ENCODE peak calls at places on chromosomes 3 and 15, in nine cellular contexts. One of them, this sample, is unnamed.

GRCh38 chr15:100224206-100225185 is 117.3 kb downstream of the ADAMTS17 start:
- DNase-seq in body of pancreas: no peak
- DNase-seq in fibroblast of mammary gland: no peak
- DNase-seq in progenitor cell of endocrine pancreas: no peak
- DNase-seq in hepatocyte: no peak
- DNase-seq in fibroblast of lung: peak
- DNase-seq in GM10248: no peak
- DNase-seq in HFFc6: no peak
- DNase-seq in adrenal gland: peak
- DNase-seq in this sample: no peak

GRCh38 chr3:154956815-154957214 is 123.3 kb upstream of the MME start:
- DNase-seq in body of pancreas: no peak
- DNase-seq in fibroblast of mammary gland: peak
- DNase-seq in progenitor cell of endocrine pancreas: no peak
- DNase-seq in hepatocyte: no peak
- DNase-seq in fibroblast of lung: no peak
- DNase-seq in GM10248: no peak
- DNase-seq in HFFc6: no peak
- DNase-seq in adrenal gland: no peak
- DNase-seq in this sample: no peak

GRCh38 chr15:56528136-56528535 is 63.2 kb upstream of the MNS1 start:
- DNase-seq in body of pancreas: no peak
- DNase-seq in fibroblast of mammary gland: peak
- DNase-seq in progenitor cell of endocrine pancreas: no peak
- DNase-seq in hepatocyte: no peak
- DNase-seq in fibroblast of lung: no peak
- DNase-seq in GM10248: no peak
- DNase-seq in HFFc6: no peak
- DNase-seq in adrenal gland: no peak
- DNase-seq in this sample: no peak

GRCh38 chr3:78430741-78431140 is 1337.1 kb downstream of the ROBO1 start:
- DNase-seq in body of pancreas: no peak
- DNase-seq in fibroblast of mammary gland: no peak
- DNase-seq in progenitor cell of endocrine pancreas: no peak
- DNase-seq in hepatocyte: no peak
- DNase-seq in fibroblast of lung: peak
- DNase-seq in GM10248: no peak
- DNase-seq in HFFc6: no peak
- DNase-seq in adrenal gland: no peak
- DNase-seq in this sample: no peak

GRCh38 chr3:146162561-146162960 is 1.6 kb upstream of the PLOD2 start:
- DNase-seq in body of pancreas: peak
- DNase-seq in fibroblast of mammary gland: peak
- DNase-seq in progenitor cell of endocrine pancreas: no peak
- DNase-seq in hepatocyte: no peak
- DNase-seq in fibroblast of lung: no peak
- DNase-seq in GM10248: no peak
- DNase-seq in HFFc6: no peak
- DNase-seq in adrenal gland: no peak
- DNase-seq in this sample: no peak

GRCh38 chr3:46508850-46509591 is 11.2 kb downstream of the RTP3 start:
- DNase-seq in body of pancreas: no peak
- DNase-seq in fibroblast of mammary gland: no peak
- DNase-seq in progenitor cell of endocrine pancreas: no peak
- DNase-seq in hepatocyte: no peak
- DNase-seq in fibroblast of lung: no peak
- DNase-seq in GM10248: no peak
- DNase-seq in HFFc6: no peak
- DNase-seq in adrenal gland: no peak
- DNase-seq in this sample: no peak

GRCh38 chr15:65374831-65375401 is 2.9 kb downstream of the IGDCC3 start:
- DNase-seq in body of pancreas: no peak
- DNase-seq in fibroblast of mammary gland: no peak
- DNase-seq in progenitor cell of endocrine pancreas: no peak
- DNase-seq in hepatocyte: no peak
- DNase-seq in fibroblast of lung: peak
- DNase-seq in GM10248: no peak
- DNase-seq in HFFc6: peak
- DNase-seq in adrenal gland: no peak
- DNase-seq in this sample: no peak

GRCh38 chr3:14899993-14900618 is 47.3 kb upstream of the NR2C2 start:
- DNase-seq in body of pancreas: no peak
- DNase-seq in fibroblast of mammary gland: no peak
- DNase-seq in progenitor cell of endocrine pancreas: no peak
- DNase-seq in hepatocyte: peak
- DNase-seq in fibroblast of lung: no peak
- DNase-seq in GM10248: no peak
- DNase-seq in HFFc6: no peak
- DNase-seq in adrenal gland: no peak
- DNase-seq in this sample: no peak

GRCh38 chr3:45654344-45654934 is 34.8 kb upstream of the SACM1L start:
- DNase-seq in body of pancreas: no peak
- DNase-seq in fibroblast of mammary gland: no peak
- DNase-seq in progenitor cell of endocrine pancreas: no peak
- DNase-seq in hepatocyte: no peak
- DNase-seq in fibroblast of lung: no peak
- DNase-seq in GM10248: no peak
- DNase-seq in HFFc6: no peak
- DNase-seq in adrenal gland: peak
- DNase-seq in this sample: no peak

GRCh38 chr15:99495430-99496301 is 70.1 kb upstream of the MEF2A start:
- DNase-seq in body of pancreas: no peak
- DNase-seq in fibroblast of mammary gland: no peak
- DNase-seq in progenitor cell of endocrine pancreas: no peak
- DNase-seq in hepatocyte: peak
- DNase-seq in fibroblast of lung: no peak
- DNase-seq in GM10248: no peak
- DNase-seq in HFFc6: no peak
- DNase-seq in adrenal gland: no peak
- DNase-seq in this sample: no peak

GRCh38 chr3:149564079-149564478 is 89.6 kb downstream of the TM4SF4 start:
- DNase-seq in body of pancreas: no peak
- DNase-seq in fibroblast of mammary gland: no peak
- DNase-seq in progenitor cell of endocrine pancreas: no peak
- DNase-seq in hepatocyte: no peak
- DNase-seq in fibroblast of lung: peak
- DNase-seq in GM10248: no peak
- DNase-seq in HFFc6: peak
- DNase-seq in adrenal gland: no peak
- DNase-seq in this sample: no peak

GRCh38 chr3:154427685-154428291 is 2.2 kb downstream of the GPR149 start:
- DNase-seq in body of pancreas: no peak
- DNase-seq in fibroblast of mammary gland: no peak
- DNase-seq in progenitor cell of endocrine pancreas: no peak
- DNase-seq in hepatocyte: no peak
- DNase-seq in fibroblast of lung: no peak
- DNase-seq in GM10248: no peak
- DNase-seq in HFFc6: no peak
- DNase-seq in adrenal gland: no peak
- DNase-seq in this sample: no peak

GRCh38 chr3:23884481-23884880 is 32.3 kb downstream of the NKIRAS1 start:
- DNase-seq in body of pancreas: no peak
- DNase-seq in fibroblast of mammary gland: peak
- DNase-seq in progenitor cell of endocrine pancreas: no peak
- DNase-seq in hepatocyte: no peak
- DNase-seq in fibroblast of lung: no peak
- DNase-seq in GM10248: no peak
- DNase-seq in HFFc6: no peak
- DNase-seq in adrenal gland: no peak
- DNase-seq in this sample: no peak
- TF ChIP-seq CTCF in body of pancreas: no peak
- TF ChIP-seq CTCF in fibroblast of mammary gland: peak
- TF ChIP-seq CTCF in progenitor cell of endocrine pancreas: peak
- TF ChIP-seq CTCF in hepatocyte: peak
- TF ChIP-seq CTCF in fibroblast of lung: peak
- TF ChIP-seq CTCF in GM10248: no peak
- TF ChIP-seq CTCF in HFFc6: peak
- TF ChIP-seq CTCF in adrenal gland: no peak
- TF ChIP-seq CTCF in this sample: peak

GRCh38 chr3:3020209-3020608 is 90.0 kb downstream of the IL5RA start:
- DNase-seq in body of pancreas: no peak
- DNase-seq in fibroblast of mammary gland: no peak
- DNase-seq in progenitor cell of endocrine pancreas: no peak
- DNase-seq in hepatocyte: no peak
- DNase-seq in fibroblast of lung: no peak
- DNase-seq in GM10248: no peak
- DNase-seq in HFFc6: no peak
- DNase-seq in adrenal gland: no peak
- DNase-seq in this sample: no peak

GRCh38 chr3:3013299-3013698 is 96.9 kb downstream of the IL5RA start:
- DNase-seq in body of pancreas: no peak
- DNase-seq in fibroblast of mammary gland: no peak
- DNase-seq in progenitor cell of endocrine pancreas: no peak
- DNase-seq in hepatocyte: no peak
- DNase-seq in fibroblast of lung: no peak
- DNase-seq in GM10248: no peak
- DNase-seq in HFFc6: no peak
- DNase-seq in adrenal gland: no peak
- DNase-seq in this sample: no peak

GRCh38 chr3:3015472-3016089 is 94.6 kb downstream of the IL5RA start:
- DNase-seq in body of pancreas: no peak
- DNase-seq in fibroblast of mammary gland: peak
- DNase-seq in progenitor cell of endocrine pancreas: no peak
- DNase-seq in hepatocyte: peak
- DNase-seq in fibroblast of lung: peak
- DNase-seq in GM10248: no peak
- DNase-seq in HFFc6: no peak
- DNase-seq in adrenal gland: peak
- DNase-seq in this sample: no peak
- TF ChIP-seq CTCF in body of pancreas: peak
- TF ChIP-seq CTCF in fibroblast of mammary gland: peak
- TF ChIP-seq CTCF in progenitor cell of endocrine pancreas: peak
- TF ChIP-seq CTCF in hepatocyte: peak
- TF ChIP-seq CTCF in fibroblast of lung: peak
- TF ChIP-seq CTCF in GM10248: peak
- TF ChIP-seq CTCF in HFFc6: no peak
- TF ChIP-seq CTCF in adrenal gland: peak
- TF ChIP-seq CTCF in this sample: peak

GRCh38 chr3:115658032-115658336 is 34.7 kb downstream of the GAP43 start:
- DNase-seq in body of pancreas: no peak
- DNase-seq in fibroblast of mammary gland: no peak
- DNase-seq in progenitor cell of endocrine pancreas: no peak
- DNase-seq in hepatocyte: no peak
- DNase-seq in fibroblast of lung: no peak
- DNase-seq in GM10248: no peak
- DNase-seq in HFFc6: no peak
- DNase-seq in adrenal gland: no peak
- DNase-seq in this sample: no peak

GRCh38 chr3:115659253-115659652 is 35.9 kb downstream of the GAP43 start:
- DNase-seq in body of pancreas: no peak
- DNase-seq in fibroblast of mammary gland: no peak
- DNase-seq in progenitor cell of endocrine pancreas: no peak
- DNase-seq in hepatocyte: no peak
- DNase-seq in fibroblast of lung: no peak
- DNase-seq in GM10248: no peak
- DNase-seq in HFFc6: no peak
- DNase-seq in adrenal gland: no peak
- DNase-seq in this sample: no peak

GRCh38 chr3:115659861-115660260 is 36.6 kb downstream of the GAP43 start:
- DNase-seq in body of pancreas: no peak
- DNase-seq in fibroblast of mammary gland: peak
- DNase-seq in progenitor cell of endocrine pancreas: no peak
- DNase-seq in hepatocyte: no peak
- DNase-seq in fibroblast of lung: peak
- DNase-seq in GM10248: no peak
- DNase-seq in HFFc6: no peak
- DNase-seq in adrenal gland: no peak
- DNase-seq in this sample: no peak

GRCh38 chr3:115657168-115657567 is 33.9 kb downstream of the GAP43 start:
- DNase-seq in body of pancreas: no peak
- DNase-seq in fibroblast of mammary gland: no peak
- DNase-seq in progenitor cell of endocrine pancreas: no peak
- DNase-seq in hepatocyte: no peak
- DNase-seq in fibroblast of lung: no peak
- DNase-seq in GM10248: no peak
- DNase-seq in HFFc6: no peak
- DNase-seq in adrenal gland: no peak
- DNase-seq in this sample: no peak

DNA sequence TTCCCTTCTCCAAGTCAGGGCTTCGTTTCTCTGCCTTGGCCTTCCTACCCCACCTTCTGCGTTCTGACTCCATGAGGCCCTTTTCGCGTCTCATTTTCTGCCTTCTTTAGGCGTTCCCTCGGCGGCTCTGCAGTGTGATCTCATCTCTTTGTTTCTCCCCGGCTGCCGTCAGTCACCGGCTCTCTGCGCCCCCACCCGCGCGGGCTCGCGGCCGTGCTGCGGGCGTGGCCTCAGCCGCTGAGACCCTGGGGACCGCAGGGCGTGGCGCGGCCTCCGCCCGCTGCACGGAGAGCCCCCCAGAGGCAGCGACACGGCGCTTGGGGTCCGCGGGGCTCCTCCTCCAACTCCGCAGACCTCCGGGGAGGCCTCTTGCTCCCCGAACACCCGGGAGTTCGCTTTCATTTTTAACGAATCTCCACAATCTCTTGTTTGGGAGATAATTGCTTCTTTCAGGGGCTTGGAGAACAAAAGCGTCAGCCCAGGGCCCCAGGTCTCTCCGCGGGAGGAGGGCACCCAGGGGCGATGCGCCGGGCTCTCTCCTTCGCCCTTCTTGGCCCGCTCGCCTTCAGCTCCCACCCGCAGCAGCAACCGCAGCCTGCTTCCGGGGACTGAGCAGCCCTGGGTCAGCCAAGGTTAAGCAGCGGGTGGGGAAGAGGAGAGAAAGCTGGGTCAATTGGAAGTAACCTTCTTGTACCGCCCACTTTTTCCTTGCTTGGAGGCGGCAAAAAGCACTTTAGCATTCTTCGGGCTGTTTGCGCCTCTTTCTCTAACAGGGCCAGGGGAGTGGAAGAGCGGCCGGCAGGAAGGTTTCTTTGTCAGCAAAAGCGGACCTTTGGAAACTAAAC is 35.2 kb downstream of the GAP43 start:
- DNase-seq in body of pancreas: peak
- DNase-seq in fibroblast of mammary gland: peak
- DNase-seq in progenitor cell of endocrine pancreas: peak
- DNase-seq in hepatocyte: peak
- DNase-seq in fibroblast of lung: peak
- DNase-seq in GM10248: peak
- DNase-seq in HFFc6: peak
- DNase-seq in adrenal gland: peak
- DNase-seq in this sample: peak
- TF ChIP-seq CTCF in body of pancreas: no peak
- TF ChIP-seq CTCF in fibroblast of mammary gland: no peak
- TF ChIP-seq CTCF in progenitor cell of endocrine pancreas: no peak
- TF ChIP-seq CTCF in hepatocyte: no peak
- TF ChIP-seq CTCF in fibroblast of lung: no peak
- TF ChIP-seq CTCF in GM10248: no peak
- TF ChIP-seq CTCF in HFFc6: peak
- TF ChIP-seq CTCF in adrenal gland: no peak
- TF ChIP-seq CTCF in this sample: no peak

DNA sequence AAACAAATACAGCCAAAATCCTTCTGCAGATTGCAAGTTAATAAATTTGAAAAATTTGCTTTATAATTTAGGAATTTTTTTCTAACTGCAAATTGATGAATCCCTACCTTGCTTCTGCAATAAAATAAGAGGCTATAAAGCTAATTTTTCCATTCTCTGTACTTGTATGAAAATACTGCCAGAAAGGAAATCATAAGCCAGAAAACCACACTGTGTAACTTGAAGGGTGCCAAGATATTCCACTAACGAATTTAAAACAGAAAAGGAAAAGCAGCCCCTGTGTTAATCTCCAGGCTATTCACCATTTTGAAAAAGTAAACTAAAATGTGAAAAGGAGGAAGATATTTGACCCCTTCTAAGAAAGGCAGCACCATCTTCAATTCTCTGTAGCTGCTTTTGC is 557.9 kb upstream of the ZNF385D start:
- DNase-seq in body of pancreas: no peak
- DNase-seq in fibroblast of mammary gland: no peak
- DNase-seq in progenitor cell of endocrine pancreas: no peak
- DNase-seq in hepatocyte: no peak
- DNase-seq in fibroblast of lung: no peak
- DNase-seq in GM10248: no peak
- DNase-seq in HFFc6: no peak
- DNase-seq in adrenal gland: no peak
- DNase-seq in this sample: no peak
- TF ChIP-seq CTCF in body of pancreas: no peak
- TF ChIP-seq CTCF in fibroblast of mammary gland: no peak
- TF ChIP-seq CTCF in progenitor cell of endocrine pancreas: no peak
- TF ChIP-seq CTCF in hepatocyte: no peak
- TF ChIP-seq CTCF in fibroblast of lung: no peak
- TF ChIP-seq CTCF in GM10248: no peak
- TF ChIP-seq CTCF in HFFc6: no peak
- TF ChIP-seq CTCF in adrenal gland: no peak
- TF ChIP-seq CTCF in this sample: no peak